ENCODE peak calls at places on chromosomes 12 and 14, in ten cellular contexts. R is Peyer's patch; D is astrocyte of the spinal cord; W is CD8-positive, alpha-beta T cell; V is pancreas; U is bronchial epithelial cell; O is tibial nerve; S is psoas muscle; B is fibroblast of lung; Z is choroid plexus epithelial cell. L is an unnamed sample.
A peak's percentile ranks its signal among the peaks of the same experiment; 100 is the strongest.

GRCh38 chr12:68370006-68370590 is 37.9 kb upstream of the MDM1 start:
- DNase-seq in R (no peak), D (no peak), W (no peak), V (no peak), U (no peak), O (no peak), S (no peak), B (no peak), Z (peak; percentile 24), L (no peak)

GRCh38 chr14:72555609-72556000 is 338.3 kb downstream of the DPF3 start:
- DNase-seq in R (no peak), D (no peak), W (no peak), V (no peak), U (no peak), O (no peak), S (no peak), B (no peak), Z (no peak), L (no peak)

GRCh38 chr14:74207943-74208342 is 31.3 kb upstream of the VSX2 start:
- DNase-seq in R (no peak), D (no peak), W (no peak), V (no peak), U (peak; percentile 15), O (no peak), S (no peak), B (no peak), Z (no peak), L (no peak)

GRCh38 chr12:55675671-55676070 is 32.0 kb downstream of the ITGA7 start:
- DNase-seq in R (peak; percentile 78), D (no peak), W (no peak), V (no peak), U (peak; percentile 27), O (no peak), S (peak; percentile 20), B (no peak), Z (no peak), L (no peak)

GRCh38 chr12:109847166-109847700 is 14.0 kb upstream of the TRPV4 start:
- DNase-seq in R (no peak), D (no peak), W (no peak), V (no peak), U (no peak), O (no peak), S (no peak), B (no peak), Z (no peak), L (no peak)

GRCh38 chr12:121087467-121088207 is 45.0 kb upstream of the P2RX7 start:
- DNase-seq in R (no peak), D (no peak), W (no peak), V (no peak), U (no peak), O (no peak), S (no peak), B (no peak), Z (no peak), L (no peak)

GRCh38 chr14:99361596-99362220 is 89.7 kb upstream of the BCL11B start:
- DNase-seq in R (no peak), D (no peak), W (no peak), V (no peak), U (no peak), O (no peak), S (no peak), B (no peak), Z (no peak), L (no peak)

GRCh38 chr12:93913845-93914244 is 234.5 kb upstream of the PLXNC1 start:
- DNase-seq in R (no peak), D (peak; percentile 75), W (no peak), V (no peak), U (peak; percentile 15), O (no peak), S (no peak), B (peak; percentile 91), Z (peak; percentile 63), L (no peak)

GRCh38 chr12:49304161-49304560 is 9.2 kb downstream of the PRPH start:
- DNase-seq in R (peak; percentile 14), D (no peak), W (no peak), V (no peak), U (no peak), O (no peak), S (no peak), B (peak; percentile 49), Z (peak; percentile 62), L (no peak)

DNA sequence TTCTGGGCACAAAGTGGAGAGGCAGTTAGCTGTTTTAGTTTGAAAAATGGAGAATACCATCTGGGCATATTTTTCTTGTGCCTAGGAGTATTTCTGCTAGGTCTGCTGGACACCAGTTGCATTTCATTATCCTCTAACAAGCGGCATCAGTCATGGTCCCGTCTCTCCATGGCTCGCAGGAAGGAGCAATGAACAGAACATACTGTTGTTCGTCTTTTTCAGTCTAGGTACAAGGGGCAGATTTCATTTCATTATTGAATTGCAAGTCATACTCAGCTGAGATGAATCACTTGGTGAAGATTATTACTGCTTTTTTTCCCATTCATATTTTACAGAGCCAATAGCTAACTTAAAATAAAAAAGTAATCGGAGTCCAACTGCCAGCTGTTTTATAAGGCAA is 117.7 kb upstream of the TMEM260 start:
- DNase-seq in R (no peak), D (no peak), W (no peak), V (no peak), U (no peak), O (no peak), S (no peak), B (no peak), Z (no peak), L (no peak)
- H3K4me3 ChIP-seq in R (no peak overlapping the region), D (no peak overlapping the region), W (no peak overlapping the region), V (no peak overlapping the region), U (no peak overlapping the region), O (no peak overlapping the region), S (no peak overlapping the region), B (no peak overlapping the region), Z (no peak overlapping the region), L (no peak overlapping the region)

DNA sequence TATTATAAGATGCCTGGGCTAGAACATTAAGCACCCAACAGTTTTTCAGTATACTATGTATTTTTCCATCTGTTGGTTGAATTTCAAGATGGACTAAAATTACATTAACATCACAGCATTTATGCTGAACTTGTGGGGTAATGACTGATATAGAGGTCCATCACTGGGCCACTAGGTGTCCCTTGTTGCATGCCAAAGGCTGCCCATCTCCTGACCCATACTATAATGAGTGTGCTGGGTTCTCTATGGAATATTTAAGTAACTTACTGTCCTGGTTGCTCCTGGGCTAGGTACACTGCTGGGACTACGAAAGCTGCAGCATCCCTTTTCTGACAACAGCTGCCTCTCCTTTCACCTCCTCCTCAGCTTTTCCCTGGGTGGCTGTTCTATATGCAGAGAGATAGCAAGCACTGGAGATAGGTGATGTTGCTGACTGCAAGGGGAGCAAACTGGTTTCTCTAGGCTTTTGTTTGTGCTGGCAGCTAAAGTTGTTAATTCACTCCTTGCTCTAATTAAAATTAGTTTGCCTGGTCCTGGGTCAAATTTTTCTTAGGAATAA is 138.6 kb upstream of the TRHDE start:
- DNase-seq in R (no peak), D (no peak), W (no peak), V (no peak), U (no peak), O (no peak), S (no peak), B (no peak), Z (peak; percentile 28), L (no peak)
- TF ChIP-seq CTCF in R (no peak), D (no peak), W (no peak), V (no peak), U (no peak), O (no peak), S (no peak), B (peak; percentile 20), Z (peak; percentile 37), L (no peak)

GRCh38 chr12:128266559-128267245 is at the start of gene TMEM132C:
- DNase-seq in R (no peak), D (no peak), W (no peak), V (no peak), U (no peak), O (no peak), S (no peak), B (no peak), Z (no peak), L (no peak)
- H3K4me3 ChIP-seq in R (peak within 1 kb of the TSS; percentile 20), D (peak within 1 kb of the TSS; percentile 13), W (no peak within 1 kb of the TSS), V (peak within 1 kb of the TSS; percentile 31), U (no peak within 1 kb of the TSS), O (peak within 1 kb of the TSS; percentile 29), S (peak within 1 kb of the TSS; percentile 39), B (no peak within 1 kb of the TSS), Z (no peak within 1 kb of the TSS), L (no peak within 1 kb of the TSS)

GRCh38 chr14:105577339-105577861 is 51.0 kb downstream of the TMEM121 start:
- DNase-seq in R (peak; percentile 45), D (no peak), W (no peak), V (no peak), U (no peak), O (no peak), S (peak; percentile 29), B (no peak), Z (no peak), L (no peak)

GRCh38 chr14:105581551-105582341 is 55.4 kb downstream of the TMEM121 start:
- DNase-seq in R (peak; percentile 81), D (no peak), W (no peak), V (no peak), U (no peak), O (no peak), S (peak; percentile 43), B (no peak), Z (no peak), L (no peak)

GRCh38 chr14:105578070-105578469 is 51.7 kb downstream of the TMEM121 start:
- DNase-seq in R (no peak), D (no peak), W (no peak), V (no peak), U (no peak), O (no peak), S (no peak), B (no peak), Z (no peak), L (no peak)

GRCh38 chr14:105576525-105577088 is 50.2 kb downstream of the TMEM121 start:
- DNase-seq in R (no peak), D (no peak), W (no peak), V (no peak), U (no peak), O (no peak), S (no peak), B (no peak), Z (no peak), L (no peak)
- TF ChIP-seq CTCF in R (no peak), D (no peak), W (peak; percentile 28), V (no peak), U (no peak), O (no peak), S (no peak), B (no peak), Z (no peak), L (no peak)

GRCh38 chr14:76138119-76138757 is 13.5 kb upstream of the GPATCH2L start:
- DNase-seq in R (no peak), D (no peak), W (peak; percentile 19), V (no peak), U (no peak), O (no peak), S (no peak), B (no peak), Z (no peak), L (no peak)
- H3K4me3 ChIP-seq in R (no peak overlapping the region), D (no peak overlapping the region), W (no peak overlapping the region), V (no peak overlapping the region), U (no peak overlapping the region), O (no peak overlapping the region), S (peak overlapping the region; percentile 60), B (no peak overlapping the region), Z (peak overlapping the region; percentile 20), L (peak overlapping the region; percentile 27)